ENCODE peak calls at places on chromosomes 6 and 20, in nine cellular contexts. P is GM12865, M is prostate gland, O is Calu3, N is upper lobe of left lung, B is neural progenitor cell, J is WTC11, Y is neural crest cell, Q is cardiac fibroblast. S is an unnamed sample.

GRCh38 chr6:143732539-143732938 is 54.8 kb downstream of the PHACTR2 start:
- DNase-seq in P (no peak), M (no peak), O (no peak), N (no peak), B (no peak), J (no peak), Y (no peak), Q (no peak), S (no peak)

GRCh38 chr6:78615430-78615904 is 251.9 kb upstream of the IRAK1BP1 start:
- DNase-seq in P (peak), M (no peak), O (no peak), N (no peak), B (no peak), J (no peak), Y (no peak), Q (no peak), S (no peak)

GRCh38 chr6:126302191-126302590 is 37.7 kb upstream of the CENPW start:
- DNase-seq in P (no peak), M (no peak), O (no peak), N (no peak), B (no peak), J (no peak), Y (no peak), Q (no peak), S (no peak)

GRCh38 chr6:28816909-28817807 is 106.6 kb downstream of the TRIM27 start:
- DNase-seq in P (peak), M (no peak), O (peak), N (no peak), B (peak), J (peak), Y (no peak), Q (peak), S (no peak)

GRCh38 chr6:145690969-145691368 is 44.4 kb downstream of the EPM2A start:
- DNase-seq in P (no peak), M (no peak), O (no peak), N (no peak), B (no peak), J (no peak), Y (no peak), Q (no peak), S (no peak)

GRCh38 chr20:23331951-23332350 is 18.6 kb upstream of the NXT1 start:
- DNase-seq in P (peak), M (no peak), O (no peak), N (no peak), B (peak), J (no peak), Y (no peak), Q (peak), S (no peak)

GRCh38 chr6:77019081-77019480 is 444.2 kb downstream of the HTR1B start:
- DNase-seq in P (no peak), M (no peak), O (no peak), N (no peak), B (no peak), J (no peak), Y (no peak), Q (no peak), S (no peak)

GRCh38 chr6:54586251-54586650 is 260.3 kb upstream of the FAM83B start:
- DNase-seq in P (no peak), M (no peak), O (no peak), N (no peak), B (no peak), J (no peak), Y (no peak), Q (peak), S (no peak)

GRCh38 chr6:168496139-168496840 is 55.3 kb downstream of the SMOC2 start:
- DNase-seq in P (no peak), M (no peak), O (no peak), N (peak), B (no peak), J (no peak), Y (no peak), Q (no peak), S (no peak)

GRCh38 chr6:149026530-149026942 is 279.7 kb downstream of the UST start:
- DNase-seq in P (peak), M (peak), O (peak), N (no peak), B (peak), J (peak), Y (peak), Q (peak), S (no peak)

GRCh38 chr20:25042531-25043498 is 15.1 kb downstream of the ACSS1 start:
- DNase-seq in P (peak), M (no peak), O (no peak), N (no peak), B (no peak), J (no peak), Y (no peak), Q (no peak), S (no peak)

GRCh38 chr6:22956029-22956715 is 386.8 kb downstream of the HDGFL1 start:
- DNase-seq in P (no peak), M (peak), O (no peak), N (no peak), B (no peak), J (no peak), Y (no peak), Q (no peak), S (no peak)

GRCh38 chr20:13458860-13459451 is 179.8 kb downstream of the TASP1 start:
- DNase-seq in P (peak), M (no peak), O (peak), N (no peak), B (peak), J (peak), Y (no peak), Q (peak), S (no peak)

GRCh38 chr20:21322083-21322710 is 19.1 kb downstream of the XRN2 start:
- DNase-seq in P (no peak), M (no peak), O (no peak), N (no peak), B (no peak), J (no peak), Y (no peak), Q (no peak), S (no peak)

GRCh38 chr6:29850011-29850553 is 22.5 kb downstream of the HLA-G start:
- DNase-seq in P (no peak), M (no peak), O (peak), N (peak), B (no peak), J (peak), Y (no peak), Q (peak), S (no peak)

GRCh38 chr6:4611441-4612129 is 164.6 kb upstream of the CDYL start:
- DNase-seq in P (no peak), M (no peak), O (no peak), N (no peak), B (no peak), J (no peak), Y (no peak), Q (no peak), S (no peak)

GRCh38 chr6:165403006-165403405 is 93.6 kb upstream of the C6orf118 start:
- DNase-seq in P (no peak), M (no peak), O (no peak), N (no peak), B (no peak), J (no peak), Y (no peak), Q (no peak), S (no peak)

GRCh38 chr6:168619560-168620314 is 178.8 kb downstream of the SMOC2 start:
- DNase-seq in P (no peak), M (no peak), O (peak), N (no peak), B (no peak), J (no peak), Y (no peak), Q (no peak), S (no peak)

GRCh38 chr6:132054525-132054924 is 103.4 kb upstream of the CCN2 start:
- DNase-seq in P (no peak), M (no peak), O (no peak), N (no peak), B (no peak), J (no peak), Y (no peak), Q (no peak), S (no peak)

GRCh38 chr6:7886132-7886531 is 24.5 kb downstream of the TXNDC5 start:
- DNase-seq in P (no peak), M (no peak), O (no peak), N (no peak), B (no peak), J (no peak), Y (no peak), Q (no peak), S (no peak)

GRCh38 chr6:122872311-122872710 is 83.3 kb downstream of the SMPDL3A start:
- DNase-seq in P (no peak), M (no peak), O (no peak), N (no peak), B (no peak), J (no peak), Y (no peak), Q (no peak), S (no peak)

GRCh38 chr6:122868137-122868536 is 79.1 kb downstream of the SMPDL3A start:
- DNase-seq in P (no peak), M (no peak), O (no peak), N (no peak), B (no peak), J (no peak), Y (no peak), Q (no peak), S (no peak)

GRCh38 chr6:122871079-122871478 is 82.0 kb downstream of the SMPDL3A start:
- DNase-seq in P (no peak), M (no peak), O (no peak), N (no peak), B (peak), J (no peak), Y (no peak), Q (peak), S (no peak)

GRCh38 chr6:122869437-122870024 is 80.5 kb downstream of the SMPDL3A start:
- DNase-seq in P (peak), M (peak), O (peak), N (no peak), B (peak), J (peak), Y (peak), Q (peak), S (no peak)
- TF ChIP-seq CTCF in P (peak), M (no peak), O (peak), N (peak), B (peak), J (peak), Y (peak), Q (peak), S (no peak)

DNA sequence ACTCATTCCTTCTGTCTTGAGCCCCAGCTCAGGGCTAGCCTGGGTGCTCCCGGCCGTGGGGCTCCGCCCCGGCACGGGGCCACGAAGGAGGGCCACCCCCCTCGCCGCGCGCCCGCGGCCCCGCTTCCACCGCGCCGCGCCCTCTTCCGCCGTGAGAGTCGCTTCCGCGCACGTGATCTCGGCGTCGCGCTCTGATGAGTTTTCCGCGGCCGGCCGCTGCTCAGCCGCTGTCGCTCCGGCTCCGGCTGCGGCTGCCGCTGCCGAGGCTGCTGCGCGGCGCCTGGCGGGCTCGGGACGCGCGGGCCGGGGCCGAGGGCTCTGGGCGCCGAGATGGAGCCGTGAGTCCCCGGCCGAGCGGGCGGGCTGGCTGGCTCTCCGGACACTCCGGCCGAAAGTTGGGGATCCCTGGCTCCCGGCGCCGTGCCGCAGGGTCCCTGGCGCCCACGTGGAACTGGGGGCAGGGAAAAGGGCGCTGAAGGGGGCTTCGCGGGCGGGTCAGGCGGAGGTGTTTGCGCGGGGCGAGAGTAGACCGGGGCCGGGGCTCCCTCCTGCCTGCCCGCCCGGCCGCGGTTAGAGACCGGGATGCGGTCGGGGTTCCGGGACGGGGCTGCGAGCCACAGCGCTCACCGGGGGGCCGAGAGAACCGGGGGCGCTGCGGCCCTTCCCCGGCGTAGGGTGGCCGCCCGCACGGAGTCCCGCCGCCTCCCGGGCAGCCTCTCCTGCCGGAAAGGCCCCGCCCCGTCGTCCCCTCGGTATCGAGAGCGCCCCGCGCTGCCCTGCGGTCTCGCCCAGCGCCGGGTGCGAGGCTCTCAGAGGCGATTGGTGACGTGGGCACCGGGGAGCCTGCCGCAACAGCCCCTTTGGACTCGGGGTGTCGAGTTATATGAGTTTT is at the start of gene TMEM181:
- DNase-seq in P (peak), M (peak), O (peak), N (peak), B (peak), J (peak), Y (peak), Q (peak), S (peak)
- TF ChIP-seq CTCF in P (no peak), M (no peak), O (no peak), N (no peak), B (peak), J (no peak), Y (no peak), Q (no peak), S (no peak)

GRCh38 chr6:147506704-147507114 is 1.8 kb upstream of the SAMD5 start:
- DNase-seq in P (peak), M (peak), O (peak), N (peak), B (peak), J (peak), Y (peak), Q (peak), S (peak)
- TF ChIP-seq CTCF in P (peak), M (peak), O (peak), N (peak), B (peak), J (peak), Y (peak), Q (peak), S (peak)

GRCh38 chr6:938271-939046 is 245.5 kb upstream of the EXOC2 start:
- DNase-seq in P (no peak), M (no peak), O (no peak), N (peak), B (no peak), J (peak), Y (no peak), Q (no peak), S (no peak)

GRCh38 chr6:934686-935085 is 241.7 kb upstream of the EXOC2 start:
- DNase-seq in P (no peak), M (no peak), O (no peak), N (no peak), B (no peak), J (no peak), Y (no peak), Q (no peak), S (no peak)

GRCh38 chr6:935582-935981 is 242.6 kb upstream of the EXOC2 start:
- DNase-seq in P (no peak), M (no peak), O (no peak), N (no peak), B (no peak), J (no peak), Y (no peak), Q (no peak), S (no peak)

GRCh38 chr6:939047-939363 is 246.1 kb upstream of the EXOC2 start:
- DNase-seq in P (no peak), M (no peak), O (no peak), N (no peak), B (no peak), J (no peak), Y (no peak), Q (no peak), S (no peak)

DNA sequence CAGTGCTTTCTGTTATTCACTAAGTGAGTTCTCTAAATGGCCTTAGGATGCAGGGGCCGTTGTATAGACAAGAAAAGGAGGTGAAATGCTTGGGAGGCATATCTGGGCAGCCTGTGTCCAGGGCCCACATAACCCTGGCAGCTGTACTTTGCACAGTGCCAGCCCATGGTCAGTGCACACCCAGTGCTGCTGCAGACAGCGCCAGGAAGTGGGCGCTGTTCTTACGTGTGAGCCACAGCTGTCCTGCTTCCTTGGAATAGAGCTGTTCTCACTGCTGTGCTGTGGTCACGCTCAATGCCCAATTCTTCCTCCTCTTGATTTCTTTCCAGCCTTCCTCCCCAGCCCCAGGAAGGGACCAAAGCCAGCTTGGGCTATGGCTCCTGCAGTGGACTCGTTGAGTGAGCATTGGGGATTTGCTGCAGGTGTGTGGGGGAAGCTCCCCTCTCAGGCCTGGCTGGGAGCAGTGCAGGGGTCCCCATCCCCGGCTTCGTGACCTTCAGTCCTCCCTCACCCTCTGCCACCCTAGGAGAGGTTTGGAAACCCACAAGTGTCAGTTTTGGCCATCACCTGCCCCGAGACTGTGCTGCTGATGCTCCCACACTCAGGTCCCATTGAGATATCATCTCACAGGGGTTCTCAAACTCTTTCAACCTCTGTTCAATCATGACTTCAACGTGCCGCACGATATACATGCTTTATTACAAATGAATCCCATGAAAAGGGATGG is 246.8 kb upstream of the EXOC2 start:
- DNase-seq in P (no peak), M (no peak), O (no peak), N (peak), B (no peak), J (no peak), Y (no peak), Q (no peak), S (no peak)
- TF ChIP-seq CTCF in P (no peak), M (no peak), O (no peak), N (no peak), B (no peak), J (no peak), Y (no peak), Q (no peak), S (no peak)

GRCh38 chr6:108570518-108570917 is 9.8 kb downstream of the FOXO3 start:
- DNase-seq in P (peak), M (no peak), O (no peak), N (no peak), B (no peak), J (no peak), Y (no peak), Q (peak), S (no peak)
- TF ChIP-seq CTCF in P (no peak), M (no peak), O (no peak), N (no peak), B (peak), J (no peak), Y (no peak), Q (no peak), S (peak)

GRCh38 chr6:2396856-2397640 is 151.6 kb upstream of the GMDS start:
- DNase-seq in P (no peak), M (no peak), O (no peak), N (no peak), B (no peak), J (no peak), Y (no peak), Q (peak), S (peak)

GRCh38 chr6:2396292-2396691 is 150.9 kb upstream of the GMDS start:
- DNase-seq in P (no peak), M (no peak), O (no peak), N (no peak), B (no peak), J (no peak), Y (no peak), Q (no peak), S (no peak)
- TF ChIP-seq CTCF in P (no peak), M (no peak), O (no peak), N (no peak), B (no peak), J (no peak), Y (no peak), Q (no peak), S (no peak)

GRCh38 chr6:140051521-140052455 is 677.3 kb upstream of the CITED2 start:
- DNase-seq in P (no peak), M (no peak), O (no peak), N (no peak), B (no peak), J (no peak), Y (no peak), Q (peak), S (no peak)

GRCh38 chr6:140047321-140047720 is 672.9 kb upstream of the CITED2 start:
- DNase-seq in P (no peak), M (no peak), O (no peak), N (no peak), B (no peak), J (no peak), Y (no peak), Q (no peak), S (no peak)

GRCh38 chr6:140048202-140048790 is 673.8 kb upstream of the CITED2 start:
- DNase-seq in P (no peak), M (no peak), O (no peak), N (no peak), B (no peak), J (no peak), Y (no peak), Q (no peak), S (no peak)

GRCh38 chr6:140050232-140050995 is 676.0 kb upstream of the CITED2 start:
- DNase-seq in P (no peak), M (no peak), O (no peak), N (no peak), B (peak), J (no peak), Y (no peak), Q (peak), S (no peak)

GRCh38 chr6:140052757-140053729 is 678.6 kb upstream of the CITED2 start:
- DNase-seq in P (peak), M (no peak), O (no peak), N (no peak), B (peak), J (peak), Y (no peak), Q (peak), S (no peak)
- TF ChIP-seq CTCF in P (peak), M (no peak), O (no peak), N (peak), B (peak), J (peak), Y (peak), Q (peak), S (peak)

GRCh38 chr6:31128093-31128676 is 7.9 kb upstream of the CDSN start:
- DNase-seq in P (peak), M (peak), O (peak), N (no peak), B (peak), J (peak), Y (peak), Q (peak), S (peak)

GRCh38 chr6:31131595-31131994 is 7.3 kb downstream of the PSORS1C2 start:
- DNase-seq in P (peak), M (no peak), O (no peak), N (no peak), B (no peak), J (no peak), Y (no peak), Q (no peak), S (no peak)

GRCh38 chr6:31132806-31133205 is 6.1 kb downstream of the PSORS1C2 start:
- DNase-seq in P (no peak), M (no peak), O (no peak), N (no peak), B (no peak), J (no peak), Y (no peak), Q (no peak), S (no peak)

GRCh38 chr6:31129130-31129529 is 8.9 kb upstream of the CDSN start:
- DNase-seq in P (no peak), M (peak), O (no peak), N (no peak), B (no peak), J (no peak), Y (no peak), Q (no peak), S (no peak)

DNA sequence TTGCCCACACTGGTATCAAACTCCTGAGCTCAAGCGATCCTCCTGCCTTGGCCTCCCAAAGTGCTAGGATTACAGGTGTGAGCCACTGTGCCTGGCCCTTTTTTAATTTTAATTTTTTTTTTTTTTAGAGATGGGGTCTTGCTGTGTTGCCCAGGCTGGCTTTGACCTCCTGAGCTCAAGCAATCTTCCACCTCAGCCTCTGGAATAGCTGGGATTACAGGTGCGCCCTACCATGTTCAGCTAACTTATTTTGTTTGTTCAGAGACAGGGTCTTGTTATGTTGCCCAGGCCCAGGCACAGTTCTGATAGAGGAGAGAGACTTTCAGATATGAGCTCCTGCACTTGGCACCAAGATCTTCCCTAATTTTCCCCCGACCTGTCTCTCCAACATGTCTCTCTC is 8.1 kb downstream of the PSORS1C2 start:
- DNase-seq in P (no peak), M (no peak), O (no peak), N (no peak), B (no peak), J (no peak), Y (no peak), Q (no peak), S (no peak)
- TF ChIP-seq CTCF in P (no peak), M (no peak), O (no peak), N (no peak), B (no peak), J (no peak), Y (no peak), Q (no peak), S (no peak)

S was measured in mesothelial cell of epicardium.